ENCODE peak calls at places on chromosome 17, in seven cellular contexts. E is HCT116, N is H1, C is GM12878, F is HepG2, Q is SK-N-SH, Z is K562. S is an unnamed sample.

GRCh38 chr17:77320046-77320445 is 179.3 kb downstream of the SEC14L1 start:
- DNase-seq in E (no peak), N (no peak), C (no peak), F (no peak), Q (peak), Z (peak), S (no peak)

GRCh38 chr17:75009139-75009724 is 3.2 kb upstream of the MRPL58 start:
- DNase-seq in E (no peak), N (no peak), C (no peak), F (no peak), Q (no peak), Z (no peak), S (peak)

GRCh38 chr17:71855000-71855399 is 265.8 kb upstream of the SOX9 start:
- DNase-seq in E (no peak), N (no peak), C (no peak), F (no peak), Q (peak), Z (no peak), S (no peak)

GRCh38 chr17:19370493-19370960 is 7.8 kb upstream of the MAPK7 start:
- DNase-seq in E (no peak), N (no peak), C (no peak), F (no peak), Q (no peak), Z (no peak), S (no peak)

GRCh38 chr17:78779848-78780247 is 2.2 kb downstream of the CYTH1 start:
- DNase-seq in E (no peak), N (no peak), C (no peak), F (no peak), Q (no peak), Z (no peak), S (no peak)

GRCh38 chr17:3944485-3945388 is 19.5 kb downstream of the ATP2A3 start:
- DNase-seq in E (peak), N (peak), C (no peak), F (no peak), Q (peak), Z (peak), S (peak)

GRCh38 chr17:43431741-43432523 is 33.1 kb downstream of the ARL4D start:
- DNase-seq in E (no peak), N (no peak), C (no peak), F (no peak), Q (no peak), Z (no peak), S (no peak)

GRCh38 chr17:7886227-7887037 is 2.2 kb upstream of the CHD3 start:
- DNase-seq in E (no peak), N (no peak), C (no peak), F (no peak), Q (peak), Z (no peak), S (peak)

GRCh38 chr17:27624555-27624954 is 6.4 kb upstream of the LGALS9 start:
- DNase-seq in E (no peak), N (no peak), C (no peak), F (no peak), Q (no peak), Z (no peak), S (no peak)

GRCh38 chr17:19646788-19647696 is 1.5 kb upstream of the ALDH3A2 start:
- DNase-seq in E (peak), N (no peak), C (no peak), F (peak), Q (no peak), Z (no peak), S (no peak)

GRCh38 chr17:50919321-50920040 is 53.3 kb upstream of the TOB1 start:
- DNase-seq in E (no peak), N (no peak), C (no peak), F (peak), Q (peak), Z (peak), S (peak)

GRCh38 chr17:19706791-19707727 is 9.3 kb downstream of the SLC47A2 start:
- DNase-seq in E (no peak), N (no peak), C (no peak), F (no peak), Q (no peak), Z (no peak), S (peak)

GRCh38 chr17:81025756-81026155 is 9.2 kb upstream of the BAIAP2 start:
- DNase-seq in E (no peak), N (no peak), C (no peak), F (no peak), Q (peak), Z (no peak), S (no peak)

DNA sequence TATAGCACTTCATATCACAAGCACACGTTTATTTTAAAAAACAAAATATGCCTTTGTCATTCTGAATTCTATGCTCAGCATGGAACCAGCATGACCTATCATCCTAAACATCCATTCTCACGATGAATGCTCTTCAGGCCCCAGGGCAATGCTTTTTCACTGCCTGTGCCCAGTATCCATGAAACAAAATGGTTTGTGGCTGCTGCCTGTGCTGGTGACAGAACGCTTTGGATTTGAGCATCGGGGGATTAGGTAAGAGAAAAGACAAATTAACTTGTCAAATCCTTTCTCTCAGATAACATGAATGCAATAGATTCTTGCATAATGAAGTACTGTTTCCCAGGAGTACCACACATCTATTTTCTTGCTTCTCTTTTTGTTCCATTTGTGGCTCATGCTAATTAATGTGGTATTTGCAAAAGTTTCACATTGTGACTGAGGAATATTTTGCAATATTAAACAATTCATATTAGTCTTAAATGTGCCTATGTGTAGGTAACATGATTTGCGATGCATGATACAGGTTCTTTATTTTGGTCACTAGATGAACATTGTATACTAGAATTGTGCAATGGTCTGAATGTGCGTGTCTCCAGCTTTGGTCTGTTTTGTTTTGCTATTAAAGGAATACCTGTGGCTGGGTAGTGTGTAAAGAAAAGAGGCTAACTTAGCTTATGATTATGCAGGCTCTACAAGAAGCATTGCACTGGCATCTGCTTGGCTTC is 25.8 kb upstream of the SRSF1 start:
- DNase-seq in E (no peak), N (peak), C (no peak), F (no peak), Q (no peak), Z (no peak), S (no peak)
- TF ChIP-seq JUND in E (no peak), N (no peak), C (no peak), F (no peak), Q (no peak), Z (no peak), S (no peak)

DNA sequence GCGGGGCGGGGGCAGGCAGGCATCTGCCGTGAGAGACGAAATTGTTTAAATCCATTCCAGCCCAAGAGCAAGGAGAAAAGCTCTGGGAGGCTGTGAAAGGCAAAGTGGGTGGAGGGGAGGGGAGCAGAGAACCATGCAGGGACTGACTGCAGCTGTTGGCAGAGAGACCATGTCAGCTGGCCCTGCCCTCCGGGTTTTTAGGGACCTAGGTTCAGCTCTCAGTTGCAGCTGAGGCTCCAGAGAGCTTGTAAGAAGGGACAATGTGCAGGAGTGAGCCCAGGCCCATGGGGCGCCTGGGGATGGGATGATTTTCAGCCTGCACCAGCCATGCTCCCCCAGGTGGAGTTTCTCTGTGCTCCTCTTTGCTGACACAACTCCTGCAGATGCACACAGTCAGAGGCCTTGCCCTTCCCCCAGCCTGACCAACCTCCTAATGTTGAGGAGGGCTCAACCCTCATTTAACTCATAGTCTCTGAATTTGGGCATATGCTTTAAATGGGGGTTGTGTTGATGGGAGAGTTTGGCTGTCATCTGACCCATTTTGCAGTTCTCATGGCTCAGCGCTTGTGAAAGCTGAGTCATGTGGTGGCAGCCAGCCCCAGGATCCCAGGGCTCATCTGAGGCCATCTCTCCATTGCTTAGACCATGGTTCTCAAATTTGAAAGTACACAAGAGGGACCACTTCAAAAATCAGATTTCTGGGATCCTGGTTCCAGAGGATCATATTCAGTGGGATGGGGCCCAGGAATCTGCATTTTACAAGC is 70.8 kb downstream of the PLXDC1 start:
- DNase-seq in E (no peak), N (no peak), C (no peak), F (no peak), Q (no peak), Z (no peak), S (no peak)
- TF ChIP-seq JUND in E (no peak), N (no peak), C (no peak), F (no peak), Q (no peak), Z (no peak), S (no peak)

GRCh38 chr17:35121315-35121714 is at the start of gene FNDC8:
- DNase-seq in E (no peak), N (no peak), C (no peak), F (no peak), Q (no peak), Z (no peak), S (no peak)

GRCh38 chr17:35119370-35120185 is at the start of gene RAD51D:
- DNase-seq in E (peak), N (peak), C (peak), F (peak), Q (peak), Z (peak), S (peak)

GRCh38 chr17:35116845-35117244 is 2.8 kb downstream of the RAD51D start:
- DNase-seq in E (no peak), N (no peak), C (no peak), F (no peak), Q (no peak), Z (no peak), S (no peak)

DNA sequence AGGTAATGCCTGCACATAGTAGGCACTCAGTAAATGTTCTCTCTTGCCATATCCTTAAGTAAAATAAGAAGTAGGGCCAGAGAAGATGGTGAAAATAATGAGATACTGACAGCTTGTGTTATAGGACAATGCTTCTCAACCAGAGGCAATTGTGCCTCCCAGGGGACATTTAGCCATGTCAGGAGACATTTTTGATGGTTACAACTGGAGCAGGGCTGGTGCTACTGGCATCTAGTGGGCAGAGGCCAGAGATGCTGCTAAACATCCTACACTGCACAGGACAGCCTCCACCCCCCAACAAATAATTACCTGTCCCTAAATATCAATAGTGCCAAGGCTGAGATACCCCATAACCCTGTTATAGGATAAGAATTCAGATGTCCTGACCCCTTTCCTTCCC is 1.7 kb downstream of the RAD51D start:
- DNase-seq in E (no peak), N (no peak), C (peak), F (peak), Q (no peak), Z (no peak), S (peak)
- TF ChIP-seq JUND in E (no peak), N (no peak), C (no peak), F (no peak), Q (no peak), Z (no peak), S (no peak)

GRCh38 chr17:42183741-42184711 is 1.2 kb downstream of the HCRT start:
- DNase-seq in E (peak), N (no peak), C (peak), F (peak), Q (peak), Z (peak), S (no peak)
- TF ChIP-seq JUND in E (no peak), N (no peak), C (no peak), F (no peak), Q (no peak), Z (peak), S (no peak)

DNA sequence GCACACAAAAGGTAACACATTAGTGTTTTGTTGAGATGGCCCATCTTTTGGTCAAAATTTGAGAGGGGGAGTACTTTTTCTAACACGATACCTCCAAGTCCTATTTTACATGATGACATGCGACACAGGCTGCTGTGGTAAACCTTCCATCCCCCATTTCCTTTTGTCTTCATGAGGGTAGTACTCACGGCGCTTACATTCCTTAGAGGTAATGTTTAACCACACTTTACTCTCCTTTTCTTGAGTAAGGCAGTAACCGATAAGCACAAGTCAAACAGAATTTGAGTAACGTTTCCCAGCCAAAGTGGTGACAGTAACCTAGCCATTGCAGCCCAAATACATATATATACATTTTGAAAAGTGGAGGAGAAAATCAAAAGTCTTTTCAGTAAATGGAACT is 35.8 kb upstream of the PITPNM3 start:
- DNase-seq in E (no peak), N (no peak), C (no peak), F (peak), Q (no peak), Z (no peak), S (no peak)
- TF ChIP-seq JUND in E (no peak), N (no peak), C (no peak), F (no peak), Q (no peak), Z (no peak), S (no peak)